ENCODE peak calls at places on chromosomes 4 and X, in seven cellular contexts. One of them, this sample, is unnamed.

GRCh38 chr4:109434007-109434792 is 585 bp downstream of the SEC24B start:
- DNase-seq in A549: no peak
- DNase-seq in body of pancreas: peak; percentile 41
- DNase-seq in lower leg skin: peak; percentile 88
- DNase-seq in upper lobe of left lung: peak; percentile 36
- DNase-seq in spleen: no peak
- DNase-seq in tibial nerve: peak; percentile 28
- DNase-seq in this sample: no peak

GRCh38 chr4:97605927-97606326 is 537.3 kb downstream of the STPG2 start:
- DNase-seq in A549: no peak
- DNase-seq in body of pancreas: no peak
- DNase-seq in lower leg skin: no peak
- DNase-seq in upper lobe of left lung: no peak
- DNase-seq in spleen: no peak
- DNase-seq in tibial nerve: no peak
- DNase-seq in this sample: no peak

GRCh38 chr4:3527101-3527913 is 4.9 kb downstream of the LRPAP1 start:
- DNase-seq in A549: no peak
- DNase-seq in body of pancreas: no peak
- DNase-seq in lower leg skin: peak; percentile 59
- DNase-seq in upper lobe of left lung: peak; percentile 18
- DNase-seq in spleen: peak; percentile 62
- DNase-seq in tibial nerve: no peak
- DNase-seq in this sample: no peak

GRCh38 chr4:57109847-57110634 is at the start of gene IGFBP7:
- DNase-seq in A549: no peak
- DNase-seq in body of pancreas: peak; percentile 42
- DNase-seq in lower leg skin: peak; percentile 87
- DNase-seq in upper lobe of left lung: peak; percentile 70
- DNase-seq in spleen: peak; percentile 86
- DNase-seq in tibial nerve: no peak
- DNase-seq in this sample: peak; percentile 59

GRCh38 chrX:11446331-11446730 is 153.1 kb downstream of the AMELX start:
- DNase-seq in A549: no peak
- DNase-seq in body of pancreas: no peak
- DNase-seq in lower leg skin: no peak
- DNase-seq in upper lobe of left lung: no peak
- DNase-seq in spleen: no peak
- DNase-seq in tibial nerve: no peak
- DNase-seq in this sample: no peak

GRCh38 chr4:150821641-150822040 is 193.4 kb downstream of the LRBA start:
- DNase-seq in A549: no peak
- DNase-seq in body of pancreas: no peak
- DNase-seq in lower leg skin: no peak
- DNase-seq in upper lobe of left lung: no peak
- DNase-seq in spleen: no peak
- DNase-seq in tibial nerve: no peak
- DNase-seq in this sample: no peak

GRCh38 chr4:59818656-59819055 is 1381.5 kb upstream of the ADGRL3 start:
- DNase-seq in A549: peak; percentile 1
- DNase-seq in body of pancreas: no peak
- DNase-seq in lower leg skin: no peak
- DNase-seq in upper lobe of left lung: no peak
- DNase-seq in spleen: no peak
- DNase-seq in tibial nerve: no peak
- DNase-seq in this sample: no peak

GRCh38 chrX:38561951-38562719 is 793 bp downstream of the TSPAN7 start:
- DNase-seq in A549: no peak
- DNase-seq in body of pancreas: peak; percentile 31
- DNase-seq in lower leg skin: peak; percentile 85
- DNase-seq in upper lobe of left lung: peak; percentile 28
- DNase-seq in spleen: peak; percentile 78
- DNase-seq in tibial nerve: no peak
- DNase-seq in this sample: peak; percentile 51

GRCh38 chr4:113884655-113885054 is 94.8 kb downstream of the ARSJ start:
- DNase-seq in A549: no peak
- DNase-seq in body of pancreas: no peak
- DNase-seq in lower leg skin: no peak
- DNase-seq in upper lobe of left lung: no peak
- DNase-seq in spleen: no peak
- DNase-seq in tibial nerve: no peak
- DNase-seq in this sample: no peak

GRCh38 chrX:20063153-20063552 is 53.6 kb downstream of the MAP7D2 start:
- DNase-seq in A549: no peak
- DNase-seq in body of pancreas: no peak
- DNase-seq in lower leg skin: peak; percentile 31
- DNase-seq in upper lobe of left lung: no peak
- DNase-seq in spleen: no peak
- DNase-seq in tibial nerve: no peak
- DNase-seq in this sample: no peak

GRCh38 chr4:81839347-81840042 is 367.8 kb upstream of the RASGEF1B start:
- DNase-seq in A549: no peak
- DNase-seq in body of pancreas: no peak
- DNase-seq in lower leg skin: no peak
- DNase-seq in upper lobe of left lung: no peak
- DNase-seq in spleen: no peak
- DNase-seq in tibial nerve: no peak
- DNase-seq in this sample: no peak

GRCh38 chr4:4472344-4472958 is 69.4 kb downstream of the STX18 start:
- DNase-seq in A549: no peak
- DNase-seq in body of pancreas: no peak
- DNase-seq in lower leg skin: no peak
- DNase-seq in upper lobe of left lung: no peak
- DNase-seq in spleen: no peak
- DNase-seq in tibial nerve: no peak
- DNase-seq in this sample: no peak

GRCh38 chr4:73019462-73020047 is 50.0 kb downstream of the COX18 start:
- DNase-seq in A549: peak; percentile 6
- DNase-seq in body of pancreas: no peak
- DNase-seq in lower leg skin: no peak
- DNase-seq in upper lobe of left lung: no peak
- DNase-seq in spleen: no peak
- DNase-seq in tibial nerve: peak; percentile 32
- DNase-seq in this sample: no peak

GRCh38 chr4:145732416-145732815 is 52.5 kb downstream of the C4orf51 start:
- DNase-seq in A549: no peak
- DNase-seq in body of pancreas: no peak
- DNase-seq in lower leg skin: no peak
- DNase-seq in upper lobe of left lung: no peak
- DNase-seq in spleen: no peak
- DNase-seq in tibial nerve: no peak
- DNase-seq in this sample: no peak

GRCh38 chr4:1060646-1061371 is 49.4 kb downstream of the FGFRL1 start:
- DNase-seq in A549: no peak
- DNase-seq in body of pancreas: no peak
- DNase-seq in lower leg skin: peak; percentile 70
- DNase-seq in upper lobe of left lung: no peak
- DNase-seq in spleen: no peak
- DNase-seq in tibial nerve: no peak
- DNase-seq in this sample: no peak

GRCh38 chr4:22090655-22091350 is 142.2 kb upstream of the KCNIP4 start:
- DNase-seq in A549: no peak
- DNase-seq in body of pancreas: no peak
- DNase-seq in lower leg skin: no peak
- DNase-seq in upper lobe of left lung: no peak
- DNase-seq in spleen: no peak
- DNase-seq in tibial nerve: no peak
- DNase-seq in this sample: no peak

GRCh38 chrX:118730500-118731247 is 3.3 kb downstream of the IL13RA1 start:
- DNase-seq in A549: no peak
- DNase-seq in body of pancreas: no peak
- DNase-seq in lower leg skin: no peak
- DNase-seq in upper lobe of left lung: no peak
- DNase-seq in spleen: no peak
- DNase-seq in tibial nerve: no peak
- DNase-seq in this sample: no peak

GRCh38 chr4:108172780-108173598 is 4.3 kb upstream of the LEF1 start:
- DNase-seq in A549: no peak
- DNase-seq in body of pancreas: peak; percentile 27
- DNase-seq in lower leg skin: no peak
- DNase-seq in upper lobe of left lung: no peak
- DNase-seq in spleen: peak; percentile 86
- DNase-seq in tibial nerve: peak; percentile 20
- DNase-seq in this sample: peak; percentile 64
- TF ChIP-seq POLR2A in A549: no peak
- TF ChIP-seq POLR2A in body of pancreas: no peak
- TF ChIP-seq POLR2A in lower leg skin: no peak
- TF ChIP-seq POLR2A in upper lobe of left lung: no peak
- TF ChIP-seq POLR2A in spleen: no peak
- TF ChIP-seq POLR2A in tibial nerve: no peak
- TF ChIP-seq POLR2A in this sample: no peak

DNA sequence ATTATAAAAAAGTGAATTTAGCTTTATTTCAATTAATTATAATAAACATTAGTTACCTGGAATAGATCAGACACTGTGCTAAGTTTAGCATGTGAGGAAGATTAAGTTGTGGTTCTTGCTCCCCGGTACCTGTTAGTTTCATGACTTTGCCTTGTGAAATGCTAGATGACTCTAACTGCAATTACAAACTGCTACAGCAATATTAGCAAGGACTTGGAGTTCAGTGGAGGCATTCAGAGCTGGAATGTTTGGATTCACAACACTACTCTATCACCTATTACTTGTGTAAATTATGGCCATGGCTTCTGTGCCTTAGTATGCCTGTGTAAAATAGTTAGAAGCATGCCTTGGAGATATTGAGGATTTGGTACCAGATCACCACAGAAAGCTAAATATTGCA is 21.4 kb upstream of the ANXA10 start:
- DNase-seq in A549: no peak
- DNase-seq in body of pancreas: no peak
- DNase-seq in lower leg skin: no peak
- DNase-seq in upper lobe of left lung: no peak
- DNase-seq in spleen: no peak
- DNase-seq in tibial nerve: no peak
- DNase-seq in this sample: no peak
- TF ChIP-seq POLR2A in A549: no peak
- TF ChIP-seq POLR2A in body of pancreas: no peak
- TF ChIP-seq POLR2A in lower leg skin: no peak
- TF ChIP-seq POLR2A in upper lobe of left lung: no peak
- TF ChIP-seq POLR2A in spleen: no peak
- TF ChIP-seq POLR2A in tibial nerve: no peak
- TF ChIP-seq POLR2A in this sample: no peak

GRCh38 chrX:55007633-55008032 is 7.5 kb downstream of the APEX2 start:
- DNase-seq in A549: no peak
- DNase-seq in body of pancreas: peak; percentile 61
- DNase-seq in lower leg skin: no peak
- DNase-seq in upper lobe of left lung: no peak
- DNase-seq in spleen: no peak
- DNase-seq in tibial nerve: peak; percentile 6
- DNase-seq in this sample: no peak

GRCh38 chrX:55006827-55007621 is 6.9 kb downstream of the APEX2 start:
- DNase-seq in A549: no peak
- DNase-seq in body of pancreas: no peak
- DNase-seq in lower leg skin: no peak
- DNase-seq in upper lobe of left lung: no peak
- DNase-seq in spleen: no peak
- DNase-seq in tibial nerve: no peak
- DNase-seq in this sample: no peak

GRCh38 chrX:55011294-55011693 is 11.1 kb downstream of the APEX2 start:
- DNase-seq in A549: no peak
- DNase-seq in body of pancreas: no peak
- DNase-seq in lower leg skin: no peak
- DNase-seq in upper lobe of left lung: no peak
- DNase-seq in spleen: no peak
- DNase-seq in tibial nerve: no peak
- DNase-seq in this sample: no peak

GRCh38 chrX:55004231-55004630 is 4.1 kb downstream of the APEX2 start:
- DNase-seq in A549: no peak
- DNase-seq in body of pancreas: no peak
- DNase-seq in lower leg skin: no peak
- DNase-seq in upper lobe of left lung: no peak
- DNase-seq in spleen: no peak
- DNase-seq in tibial nerve: no peak
- DNase-seq in this sample: no peak

GRCh38 chrX:55008571-55009358 is 8.6 kb downstream of the APEX2 start:
- DNase-seq in A549: no peak
- DNase-seq in body of pancreas: no peak
- DNase-seq in lower leg skin: no peak
- DNase-seq in upper lobe of left lung: no peak
- DNase-seq in spleen: no peak
- DNase-seq in tibial nerve: no peak
- DNase-seq in this sample: no peak
- TF ChIP-seq POLR2A in A549: no peak
- TF ChIP-seq POLR2A in body of pancreas: no peak
- TF ChIP-seq POLR2A in lower leg skin: no peak
- TF ChIP-seq POLR2A in upper lobe of left lung: no peak
- TF ChIP-seq POLR2A in spleen: no peak
- TF ChIP-seq POLR2A in tibial nerve: no peak
- TF ChIP-seq POLR2A in this sample: no peak

GRCh38 chr4:6894528-6895498 is 14.8 kb upstream of the TBC1D14 start:
- DNase-seq in A549: no peak
- DNase-seq in body of pancreas: no peak
- DNase-seq in lower leg skin: peak; percentile 49
- DNase-seq in upper lobe of left lung: no peak
- DNase-seq in spleen: peak; percentile 71
- DNase-seq in tibial nerve: no peak
- DNase-seq in this sample: no peak

GRCh38 chr4:6892190-6892908 is 17.3 kb upstream of the TBC1D14 start:
- DNase-seq in A549: peak; percentile 58
- DNase-seq in body of pancreas: no peak
- DNase-seq in lower leg skin: peak; percentile 89
- DNase-seq in upper lobe of left lung: peak; percentile 73
- DNase-seq in spleen: peak; percentile 90
- DNase-seq in tibial nerve: peak; percentile 23
- DNase-seq in this sample: no peak

GRCh38 chr4:6894086-6894478 is 15.5 kb upstream of the TBC1D14 start:
- DNase-seq in A549: no peak
- DNase-seq in body of pancreas: no peak
- DNase-seq in lower leg skin: no peak
- DNase-seq in upper lobe of left lung: no peak
- DNase-seq in spleen: no peak
- DNase-seq in tibial nerve: no peak
- DNase-seq in this sample: no peak

GRCh38 chr4:6892909-6893202 is 16.8 kb upstream of the TBC1D14 start:
- DNase-seq in A549: no peak
- DNase-seq in body of pancreas: no peak
- DNase-seq in lower leg skin: no peak
- DNase-seq in upper lobe of left lung: no peak
- DNase-seq in spleen: no peak
- DNase-seq in tibial nerve: no peak
- DNase-seq in this sample: no peak

DNA sequence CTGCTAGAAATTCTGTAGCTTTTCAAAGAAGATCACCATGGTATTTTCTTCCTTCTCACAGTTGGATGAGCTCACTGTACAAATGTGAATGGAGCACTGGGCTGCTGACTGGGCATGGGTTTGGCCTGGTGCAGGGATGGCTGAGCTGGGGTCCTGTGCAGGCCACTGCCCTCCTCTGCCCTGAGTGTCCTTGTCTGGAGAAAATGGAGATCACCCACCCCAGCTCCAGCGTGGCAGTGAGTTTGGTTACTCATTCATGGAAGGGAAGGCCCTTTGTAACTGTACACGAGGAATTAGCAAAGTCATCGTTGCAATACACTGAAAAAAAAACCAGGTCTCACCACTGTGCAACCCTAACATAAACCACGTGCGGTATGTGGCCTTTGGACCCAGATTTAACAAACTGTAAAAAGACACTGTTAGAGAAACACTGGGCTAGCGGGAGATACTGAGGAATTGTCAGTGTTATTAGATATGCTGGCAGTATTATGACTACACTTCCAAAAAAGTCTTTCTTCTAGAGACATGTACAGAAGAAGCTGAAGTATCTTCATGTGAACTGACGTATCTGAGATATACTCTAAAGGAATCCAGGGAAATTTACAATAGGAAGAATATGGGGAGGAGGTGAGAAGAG is 16.1 kb upstream of the TBC1D14 start:
- DNase-seq in A549: peak; percentile 52
- DNase-seq in body of pancreas: no peak
- DNase-seq in lower leg skin: peak; percentile 75
- DNase-seq in upper lobe of left lung: no peak
- DNase-seq in spleen: peak; percentile 70
- DNase-seq in tibial nerve: no peak
- DNase-seq in this sample: no peak
- TF ChIP-seq POLR2A in A549: no peak
- TF ChIP-seq POLR2A in body of pancreas: no peak
- TF ChIP-seq POLR2A in lower leg skin: no peak
- TF ChIP-seq POLR2A in upper lobe of left lung: no peak
- TF ChIP-seq POLR2A in spleen: no peak
- TF ChIP-seq POLR2A in tibial nerve: no peak
- TF ChIP-seq POLR2A in this sample: no peak

This sample was measured in H1.